ENCODE peak calls at places on chromosomes 16 and 17, in six cellular contexts. J, B, W, T, M and S are unnamed samples.

GRCh38 chr16:1080801-1081733 is 8.5 kb downstream of the SSTR5 start:
- ATAC-seq in J (no peak), B (no peak), W (no peak), T (peak), M (no peak), S (no peak)

GRCh38 chr17:57605734-57606105 is 139.4 kb downstream of the CCDC182 start:
- ATAC-seq in J (no peak), B (no peak), W (no peak), T (no peak), M (peak), S (no peak)

GRCh38 chr16:228151-228855 is 946 bp downstream of the LUC7L start:
- ATAC-seq in J (peak), B (peak), W (peak), T (peak), M (peak), S (no peak)

GRCh38 chr17:35433075-35433894 is 985 bp upstream of the SLFN12 start:
- ATAC-seq in J (peak), B (peak), W (peak), T (peak), M (peak), S (peak)

GRCh38 chr16:49022351-49022963 is 259.2 kb downstream of the CBLN1 start:
- ATAC-seq in J (no peak), B (no peak), W (no peak), T (no peak), M (no peak), S (no peak)

GRCh38 chr17:17570798-17571716 is 20.5 kb downstream of the PEMT start:
- ATAC-seq in J (no peak), B (no peak), W (no peak), T (peak), M (no peak), S (no peak)

GRCh38 chr16:88430185-88430523 is 22.9 kb upstream of the ZFPM1 start:
- ATAC-seq in J (peak), B (no peak), W (no peak), T (no peak), M (peak), S (no peak)

GRCh38 chr16:28279006-28279405 is 13.3 kb upstream of the SBK1 start:
- ATAC-seq in J (no peak), B (no peak), W (no peak), T (no peak), M (no peak), S (no peak)

GRCh38 chr17:59413014-59413725 is 81.7 kb downstream of the YPEL2 start:
- ATAC-seq in J (no peak), B (no peak), W (no peak), T (no peak), M (no peak), S (no peak)

GRCh38 chr17:81722184-81723120 is 10.4 kb downstream of the SLC25A10 start:
- ATAC-seq in J (peak), B (peak), W (peak), T (peak), M (no peak), S (no peak)
- TF ChIP-seq EP300 in J (no peak), B (no peak), W (no peak), T (no peak), M (no peak), S (no peak)

GRCh38 chr17:74513987-74514631 is 17.2 kb downstream of the CD300LB start:
- ATAC-seq in J (no peak), B (no peak), W (peak), T (no peak), M (no peak), S (no peak)
- TF ChIP-seq EP300 in J (no peak), B (no peak), W (no peak), T (no peak), M (no peak), S (no peak)

DNA sequence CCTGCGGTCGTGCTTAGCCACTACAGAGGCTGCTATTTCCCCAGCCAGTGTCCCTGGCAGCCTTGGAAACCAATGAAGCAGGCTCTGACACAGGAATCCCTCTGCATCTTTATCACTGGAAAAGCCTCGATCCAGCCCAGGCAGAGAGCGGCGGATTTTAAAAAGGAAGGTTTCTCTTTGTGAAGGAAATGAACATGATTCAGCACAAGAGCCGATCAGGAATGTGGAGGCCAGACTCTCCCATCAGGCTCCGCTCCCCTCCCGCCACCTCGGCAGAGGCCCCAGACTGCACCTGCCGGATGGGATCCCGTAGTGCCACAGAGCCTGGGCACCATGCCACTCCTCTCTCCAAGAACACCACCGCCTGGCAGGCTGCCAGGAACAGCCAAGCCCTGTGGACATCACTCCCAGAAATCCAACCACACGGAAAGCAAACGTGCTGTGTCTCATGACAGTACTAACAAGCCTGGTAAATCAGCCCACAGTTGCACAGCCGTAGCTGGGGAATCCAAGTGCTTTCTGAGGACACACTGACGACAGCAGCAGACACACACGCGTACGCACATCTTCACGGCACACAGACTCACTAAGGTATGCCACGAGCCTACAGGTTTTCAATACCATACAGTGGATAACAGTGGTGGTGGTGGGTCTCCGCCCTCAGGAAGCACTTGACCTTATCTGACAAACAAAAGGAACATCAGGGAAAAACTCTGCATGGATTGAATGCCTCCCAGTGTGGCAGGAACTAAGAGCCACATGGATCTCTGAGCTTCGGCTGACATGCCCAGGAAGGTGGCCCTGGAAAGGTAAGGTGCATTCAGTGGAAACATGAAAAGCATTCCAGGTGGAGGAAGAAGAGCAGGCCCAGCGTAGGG is 5.4 kb downstream of the LRRC75A start:
- ATAC-seq in J (peak), B (no peak), W (no peak), T (no peak), M (no peak), S (peak)
- TF ChIP-seq EP300 in J (no peak), B (no peak), W (no peak), T (no peak), M (no peak), S (no peak)

DNA sequence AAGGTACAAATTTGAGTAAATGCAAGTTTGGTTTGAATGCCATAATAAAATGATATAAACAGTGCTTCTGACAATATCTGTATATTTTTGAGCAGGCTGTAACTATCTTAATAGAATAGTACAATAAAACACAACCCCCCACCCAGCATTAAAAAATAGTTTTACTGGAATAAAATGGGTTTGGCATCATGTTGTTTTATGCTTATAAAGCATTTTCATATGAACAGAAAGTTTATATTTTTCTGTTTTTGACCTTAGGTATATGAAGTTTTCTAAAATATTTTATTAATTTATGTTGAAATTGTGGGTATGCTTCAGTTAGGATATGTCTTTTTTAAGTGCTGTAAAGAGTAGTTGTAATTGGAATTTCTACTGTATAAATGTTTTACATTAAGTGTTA is 57.2 kb upstream of the RHBDL3 start:
- ATAC-seq in J (no peak), B (no peak), W (no peak), T (no peak), M (no peak), S (no peak)
- TF ChIP-seq EP300 in J (no peak), B (no peak), W (no peak), T (no peak), M (no peak), S (no peak)

DNA sequence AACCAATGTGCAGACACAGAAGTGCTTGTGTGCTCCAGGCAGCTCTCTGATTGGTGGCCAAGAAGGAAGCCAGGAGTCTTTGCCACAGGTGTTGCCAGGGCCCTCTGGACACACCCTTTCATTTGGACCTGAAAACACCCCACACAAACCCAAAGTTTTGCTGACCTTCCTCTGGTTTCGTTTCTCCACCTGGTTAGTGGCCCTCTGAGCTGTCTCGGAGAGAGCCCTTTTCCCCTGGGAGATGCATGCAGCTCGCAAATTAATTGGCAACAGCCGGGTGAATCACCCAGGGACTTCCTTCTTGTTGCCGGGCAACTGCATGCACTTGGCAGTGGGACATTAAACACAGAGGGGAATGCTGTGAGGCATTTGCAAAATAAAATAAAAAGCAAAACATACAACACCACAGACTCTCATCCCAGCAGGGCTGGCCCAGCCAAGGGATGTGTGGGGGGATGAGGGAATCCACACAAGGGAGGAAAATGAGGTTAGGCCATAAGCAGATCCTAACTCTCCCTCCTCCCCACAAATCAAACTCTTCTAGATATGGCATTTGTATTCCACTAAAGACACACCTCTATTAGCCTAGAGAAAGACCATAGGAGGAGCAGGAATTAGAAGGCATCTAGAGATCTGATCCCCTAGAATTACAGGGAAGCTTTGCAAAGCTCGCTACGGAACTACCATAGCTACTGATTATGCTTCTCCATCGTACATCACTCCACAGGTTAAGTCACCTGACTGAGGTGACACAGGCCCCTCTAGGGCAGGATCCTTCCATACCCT is 286.7 kb downstream of the SOX9 start:
- ATAC-seq in J (peak), B (no peak), W (peak), T (no peak), M (peak), S (peak)
- TF ChIP-seq EP300 in J (no peak), B (no peak), W (peak), T (no peak), M (peak), S (no peak)

GRCh38 chr17:69608808-69609494 is 194.5 kb downstream of the MAP2K6 start:
- ATAC-seq in J (peak), B (no peak), W (peak), T (no peak), M (no peak), S (peak)
- TF ChIP-seq EP300 in J (no peak), B (no peak), W (peak), T (no peak), M (no peak), S (no peak)

DNA sequence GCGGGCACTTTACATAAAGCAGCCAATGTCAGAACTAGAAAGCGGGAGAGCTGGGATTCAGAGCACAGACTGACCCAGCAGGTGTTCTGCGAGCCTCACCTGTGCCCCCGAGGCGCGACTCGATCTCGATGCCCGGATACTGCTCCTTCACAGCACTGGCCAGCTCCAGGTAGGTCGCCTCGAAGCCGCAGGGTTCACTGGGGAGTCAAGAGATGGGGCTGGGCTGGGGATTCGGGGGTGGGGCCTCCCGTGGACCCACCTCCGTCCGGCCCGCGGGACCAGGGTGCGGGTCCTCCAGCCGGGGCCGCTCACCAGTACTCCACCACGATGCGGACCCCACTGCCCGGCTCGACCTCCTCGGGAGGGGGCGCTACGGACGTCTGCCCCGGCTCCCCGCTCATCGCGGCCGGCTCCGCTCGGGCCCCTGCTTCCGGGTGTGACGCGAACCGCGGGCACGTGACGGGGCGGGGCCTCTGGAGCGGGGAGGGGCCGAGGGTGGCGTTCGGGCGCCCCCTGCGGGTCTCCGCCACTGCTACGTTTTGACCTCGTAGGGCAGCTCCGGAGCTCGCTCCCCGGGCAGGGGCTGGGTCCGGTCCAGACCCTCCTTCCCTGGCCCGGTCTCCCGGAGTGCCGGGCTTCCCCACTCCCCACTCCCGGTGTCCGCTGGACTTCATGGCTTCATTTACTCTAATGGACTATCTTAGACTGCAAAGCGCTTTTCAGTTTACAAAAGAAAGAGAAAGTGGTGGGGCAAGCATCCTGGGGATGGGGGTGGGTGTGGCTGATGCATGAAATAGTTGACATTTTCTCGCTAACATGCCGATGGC is at the start of gene MIEN1:
- ATAC-seq in J (peak), B (peak), W (peak), T (peak), M (peak), S (peak)
- TF ChIP-seq EP300 in J (no peak), B (no peak), W (no peak), T (peak), M (no peak), S (no peak)

GRCh38 chr17:30906101-30906911 is at the start of gene TEFM:
- ATAC-seq in J (peak), B (peak), W (peak), T (peak), M (peak), S (peak)
- TF ChIP-seq EP300 in J (no peak), B (no peak), W (no peak), T (no peak), M (no peak), S (no peak)

GRCh38 chr17:78316867-78317816 is 42.7 kb downstream of the SOCS3 start:
- ATAC-seq in J (no peak), B (peak), W (no peak), T (no peak), M (peak), S (no peak)

GRCh38 chr17:78314683-78315354 is 45.1 kb downstream of the SOCS3 start:
- ATAC-seq in J (no peak), B (no peak), W (peak), T (no peak), M (no peak), S (no peak)

GRCh38 chr17:78313735-78314648 is 45.9 kb downstream of the SOCS3 start:
- ATAC-seq in J (peak), B (peak), W (peak), T (peak), M (peak), S (peak)

GRCh38 chr17:78316115-78316866 is 43.6 kb downstream of the SOCS3 start:
- ATAC-seq in J (no peak), B (no peak), W (peak), T (no peak), M (peak), S (no peak)

GRCh38 chr17:78315355-78316114 is 44.3 kb downstream of the SOCS3 start:
- ATAC-seq in J (peak), B (peak), W (peak), T (no peak), M (peak), S (peak)
- TF ChIP-seq EP300 in J (peak), B (peak), W (peak), T (no peak), M (no peak), S (no peak)

DNA sequence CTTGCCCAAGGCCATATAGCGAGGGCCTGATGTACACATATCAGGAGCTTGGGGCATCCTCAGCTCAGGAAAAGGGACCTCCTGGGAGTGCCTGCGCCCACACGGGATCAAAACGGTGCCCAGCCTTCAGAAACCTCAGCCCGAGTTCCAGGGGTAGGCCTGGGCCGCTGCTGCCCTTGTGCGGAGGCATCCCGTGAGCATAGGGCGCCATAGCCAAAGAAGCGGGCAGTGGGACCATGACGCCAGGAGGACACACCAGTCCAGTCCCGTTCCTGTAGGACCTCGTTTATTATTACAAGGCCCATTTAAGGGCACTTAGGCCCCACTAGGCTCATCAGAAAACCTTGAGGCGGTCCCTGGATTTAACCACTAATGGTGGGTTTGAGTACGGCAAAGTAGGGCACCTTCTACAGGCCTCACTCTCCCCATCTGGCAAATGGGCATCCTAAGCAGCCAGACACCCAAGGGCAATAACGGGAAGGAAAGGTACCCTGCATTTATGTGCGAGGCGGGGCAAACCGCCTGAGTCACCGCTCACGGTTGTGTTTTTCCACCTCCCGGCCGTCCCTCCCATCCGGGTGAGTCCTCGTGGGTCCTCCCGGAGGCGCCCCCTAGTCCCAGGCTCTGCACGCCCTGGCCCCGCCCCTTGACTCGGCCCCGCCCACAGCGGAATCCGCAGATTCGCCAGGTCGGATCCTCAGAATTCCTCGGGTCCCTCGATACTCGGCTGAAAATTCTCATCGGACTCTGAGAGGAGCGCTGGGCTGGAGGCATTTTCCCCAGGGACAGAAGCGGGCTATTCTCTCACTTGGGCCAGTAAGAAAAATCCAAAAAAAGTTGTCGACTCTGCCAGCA is 726 bp upstream of the SETD1A start:
- ATAC-seq in J (peak), B (peak), W (peak), T (peak), M (peak), S (peak)
- TF ChIP-seq EP300 in J (no peak), B (peak), W (no peak), T (peak), M (no peak), S (no peak)